ENCODE peak calls at places on chromosomes 11 and 22, in four cellular contexts. One of them, this sample, is unnamed.

GRCh38 chr11:66883021-66883968 is 26.4 kb downstream of the LRFN4 start:
- DNase-seq in CD8-positive, alpha-beta memory T cell: peak; percentile 29
- DNase-seq in GM23338: peak; percentile 92
- DNase-seq in cardiac muscle cell: peak; percentile 49
- DNase-seq in this sample: peak; percentile 43

GRCh38 chr11:18392434-18393321 is 1.7 kb upstream of the LDHA start:
- DNase-seq in CD8-positive, alpha-beta memory T cell: no peak
- DNase-seq in GM23338: peak; percentile 12
- DNase-seq in cardiac muscle cell: no peak
- DNase-seq in this sample: no peak

GRCh38 chr22:50177537-50178470 is 7.3 kb downstream of the PANX2 start:
- DNase-seq in CD8-positive, alpha-beta memory T cell: no peak
- DNase-seq in GM23338: peak; percentile 56
- DNase-seq in cardiac muscle cell: no peak
- DNase-seq in this sample: peak; percentile 78

GRCh38 chr11:64809781-64810241 is 540 bp downstream of the MEN1 start:
- DNase-seq in CD8-positive, alpha-beta memory T cell: no peak
- DNase-seq in GM23338: peak; percentile 81
- DNase-seq in cardiac muscle cell: peak; percentile 19
- DNase-seq in this sample: peak; percentile 83

GRCh38 chr11:102580185-102580951 is 44.8 kb downstream of the MMP20 start:
- DNase-seq in CD8-positive, alpha-beta memory T cell: no peak
- DNase-seq in GM23338: no peak
- DNase-seq in cardiac muscle cell: no peak
- DNase-seq in this sample: no peak

GRCh38 chr11:119324124-119324665 is 7.3 kb upstream of the MCAM start:
- DNase-seq in CD8-positive, alpha-beta memory T cell: no peak
- DNase-seq in GM23338: no peak
- DNase-seq in cardiac muscle cell: no peak
- DNase-seq in this sample: no peak

GRCh38 chr22:48719978-48720661 is 1107.6 kb downstream of the BRD1 start:
- DNase-seq in CD8-positive, alpha-beta memory T cell: no peak
- DNase-seq in GM23338: peak; percentile 1
- DNase-seq in cardiac muscle cell: no peak
- DNase-seq in this sample: peak; percentile 25

GRCh38 chr11:46049325-46049860 is 71.9 kb downstream of the PHF21A start:
- DNase-seq in CD8-positive, alpha-beta memory T cell: no peak
- DNase-seq in GM23338: no peak
- DNase-seq in cardiac muscle cell: no peak
- DNase-seq in this sample: no peak

GRCh38 chr22:23790819-23791736 is 4.3 kb downstream of the SMARCB1 start:
- DNase-seq in CD8-positive, alpha-beta memory T cell: no peak
- DNase-seq in GM23338: no peak
- DNase-seq in cardiac muscle cell: peak; percentile 78
- DNase-seq in this sample: peak; percentile 71

GRCh38 chr22:45648320-45649070 is 23.1 kb upstream of the ATXN10 start:
- DNase-seq in CD8-positive, alpha-beta memory T cell: no peak
- DNase-seq in GM23338: no peak
- DNase-seq in cardiac muscle cell: no peak
- DNase-seq in this sample: no peak

GRCh38 chr11:69132301-69132670 is 23.4 kb upstream of the SMIM38 start:
- DNase-seq in CD8-positive, alpha-beta memory T cell: no peak
- DNase-seq in GM23338: no peak
- DNase-seq in cardiac muscle cell: no peak
- DNase-seq in this sample: no peak

GRCh38 chr22:22244337-22245250 is at the start of gene VPREB1:
- DNase-seq in CD8-positive, alpha-beta memory T cell: no peak
- DNase-seq in GM23338: no peak
- DNase-seq in cardiac muscle cell: no peak
- DNase-seq in this sample: no peak

GRCh38 chr11:19597194-19597593 is 115.4 kb upstream of the NAV2 start:
- DNase-seq in CD8-positive, alpha-beta memory T cell: no peak
- DNase-seq in GM23338: no peak
- DNase-seq in cardiac muscle cell: peak; percentile 50
- DNase-seq in this sample: no peak

GRCh38 chr11:43923327-43924111 is 18.9 kb upstream of the C11orf96 start:
- DNase-seq in CD8-positive, alpha-beta memory T cell: no peak
- DNase-seq in GM23338: no peak
- DNase-seq in cardiac muscle cell: peak; percentile 57
- DNase-seq in this sample: peak; percentile 78

GRCh38 chr11:124676386-124676785 is 2.7 kb downstream of the SPA17 start:
- DNase-seq in CD8-positive, alpha-beta memory T cell: no peak
- DNase-seq in GM23338: no peak
- DNase-seq in cardiac muscle cell: peak; percentile 88
- DNase-seq in this sample: no peak

GRCh38 chr22:22753526-22754267 is 109.3 kb downstream of the GGTLC2 start:
- DNase-seq in CD8-positive, alpha-beta memory T cell: peak; percentile 76
- DNase-seq in GM23338: peak; percentile 86
- DNase-seq in cardiac muscle cell: peak; percentile 59
- DNase-seq in this sample: peak; percentile 87

GRCh38 chr11:71263391-71263790 is 11.0 kb upstream of the SHANK2 start:
- DNase-seq in CD8-positive, alpha-beta memory T cell: no peak
- DNase-seq in GM23338: no peak
- DNase-seq in cardiac muscle cell: no peak
- DNase-seq in this sample: no peak

GRCh38 chr22:26286091-26286780 is 117.0 kb downstream of the SEZ6L start:
- DNase-seq in CD8-positive, alpha-beta memory T cell: no peak
- DNase-seq in GM23338: no peak
- DNase-seq in cardiac muscle cell: no peak
- DNase-seq in this sample: no peak
- H3K4me1 ChIP-seq in CD8-positive, alpha-beta memory T cell: no peaks in the 10 kb centered on the region
- H3K4me1 ChIP-seq in GM23338: no peaks in the 10 kb centered on the region
- H3K4me1 ChIP-seq in cardiac muscle cell: no peaks in the 10 kb centered on the region
- H3K4me1 ChIP-seq in this sample: no peaks in the 10 kb centered on the region

GRCh38 chr11:103923473-103923931 is 112.9 kb upstream of the DDI1 start:
- DNase-seq in CD8-positive, alpha-beta memory T cell: no peak
- DNase-seq in GM23338: peak; percentile 7
- DNase-seq in cardiac muscle cell: no peak
- DNase-seq in this sample: no peak
- H3K27ac ChIP-seq in CD8-positive, alpha-beta memory T cell: no peak overlapping the region
- H3K27ac ChIP-seq in GM23338: no peak overlapping the region
- H3K27ac ChIP-seq in cardiac muscle cell: peak overlapping the region; percentile 89
- H3K27ac ChIP-seq in this sample: no peak overlapping the region

GRCh38 chr22:46740910-46741785 is 3.1 kb upstream of the CERK start:
- DNase-seq in CD8-positive, alpha-beta memory T cell: no peak
- DNase-seq in GM23338: no peak
- DNase-seq in cardiac muscle cell: no peak
- DNase-seq in this sample: no peak

GRCh38 chr22:46738642-46738960 is 549 bp upstream of the CERK start:
- DNase-seq in CD8-positive, alpha-beta memory T cell: no peak
- DNase-seq in GM23338: peak; percentile 65
- DNase-seq in cardiac muscle cell: no peak
- DNase-seq in this sample: no peak

GRCh38 chr22:46737105-46737975 is 712 bp downstream of the CERK start:
- DNase-seq in CD8-positive, alpha-beta memory T cell: peak; percentile 26
- DNase-seq in GM23338: peak; percentile 65
- DNase-seq in cardiac muscle cell: peak; percentile 36
- DNase-seq in this sample: no peak

GRCh38 chr22:46737976-46738641 is at the start of gene CERK:
- DNase-seq in CD8-positive, alpha-beta memory T cell: peak; percentile 75
- DNase-seq in GM23338: peak; percentile 61
- DNase-seq in cardiac muscle cell: peak; percentile 82
- DNase-seq in this sample: peak; percentile 94

DNA sequence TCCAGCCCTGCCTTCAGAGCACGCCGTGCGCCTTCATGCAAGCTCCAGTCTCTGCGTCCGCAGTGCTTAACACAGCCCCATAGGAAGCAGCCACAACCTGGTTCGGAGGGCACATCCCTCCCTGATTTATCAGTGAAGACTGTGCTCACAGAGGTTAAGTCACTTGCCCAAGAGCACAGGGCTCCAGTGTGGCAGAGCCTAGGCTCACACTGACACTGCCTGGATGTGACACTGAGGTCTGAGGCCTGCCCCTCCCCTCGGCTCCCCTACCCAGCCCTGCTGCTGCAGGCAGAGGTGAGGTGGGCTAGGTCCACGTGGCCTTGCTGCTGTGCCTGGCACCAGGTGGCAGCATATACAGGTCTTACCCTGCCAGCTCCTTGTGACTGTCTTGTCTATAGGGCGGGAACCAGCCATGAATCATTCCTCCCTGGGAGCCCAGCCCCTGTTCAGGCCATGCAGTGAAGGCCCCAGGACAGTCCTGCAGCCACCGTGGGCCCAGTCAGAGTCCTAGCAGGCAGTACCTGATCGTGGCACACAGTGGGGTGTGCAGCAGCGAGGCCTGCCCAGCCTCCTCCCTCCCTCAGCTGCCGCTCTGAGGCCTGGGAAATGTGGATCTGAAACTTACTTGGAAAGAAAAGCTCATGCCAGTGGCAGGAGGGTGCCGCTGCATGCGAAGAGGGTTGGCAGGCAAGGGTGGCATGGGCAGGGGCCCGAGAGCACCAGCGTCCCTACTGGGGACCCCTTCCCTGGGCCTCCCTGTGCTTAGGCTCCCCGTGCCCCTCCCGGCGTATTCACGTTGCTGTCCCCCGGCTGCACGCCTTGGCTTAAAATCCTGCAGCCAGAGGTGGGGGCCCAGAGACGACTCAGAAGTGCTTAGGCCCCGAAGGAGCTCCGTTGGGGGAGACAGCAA is 1.2 kb upstream of the CERK start:
- DNase-seq in CD8-positive, alpha-beta memory T cell: peak; percentile 77
- DNase-seq in GM23338: peak; percentile 52
- DNase-seq in cardiac muscle cell: peak; percentile 51
- DNase-seq in this sample: peak; percentile 78
- H3K4me3 ChIP-seq in CD8-positive, alpha-beta memory T cell: peak overlapping the region; percentile 63
- H3K4me3 ChIP-seq in GM23338: peak overlapping the region; percentile 84
- H3K4me3 ChIP-seq in cardiac muscle cell: peak overlapping the region; percentile 61
- H3K4me3 ChIP-seq in this sample: peak overlapping the region; percentile 49

DNA sequence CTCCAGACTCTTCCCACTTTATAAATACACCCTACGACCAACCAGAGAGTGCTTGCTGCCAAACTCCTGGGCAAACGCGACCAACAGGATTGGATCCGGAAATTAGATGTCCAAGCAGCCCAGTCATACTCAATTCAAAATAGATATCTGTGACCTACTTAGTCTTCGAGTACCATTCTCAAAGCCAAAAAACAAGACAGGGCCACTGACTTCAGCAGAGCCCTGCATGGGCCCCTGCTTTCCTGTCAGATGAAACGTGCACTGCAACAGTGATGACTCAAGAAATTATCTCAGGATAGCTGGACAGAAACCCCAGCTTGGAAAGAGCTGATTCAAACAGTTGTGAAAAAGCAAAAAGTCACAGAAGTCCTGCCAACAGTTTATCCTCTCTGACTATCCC is 17.6 kb downstream of the SMCO4 start:
- DNase-seq in CD8-positive, alpha-beta memory T cell: no peak
- DNase-seq in GM23338: no peak
- DNase-seq in cardiac muscle cell: peak; percentile 69
- DNase-seq in this sample: no peak
- H3K4me1 ChIP-seq in CD8-positive, alpha-beta memory T cell: no peaks in the 10 kb centered on the region
- H3K4me1 ChIP-seq in GM23338: peaks cover 36% of the 10 kb centered on the region
- H3K4me1 ChIP-seq in cardiac muscle cell: peaks cover 61% of the 10 kb centered on the region
- H3K4me1 ChIP-seq in this sample: peaks cover 13% of the 10 kb centered on the region

DNA sequence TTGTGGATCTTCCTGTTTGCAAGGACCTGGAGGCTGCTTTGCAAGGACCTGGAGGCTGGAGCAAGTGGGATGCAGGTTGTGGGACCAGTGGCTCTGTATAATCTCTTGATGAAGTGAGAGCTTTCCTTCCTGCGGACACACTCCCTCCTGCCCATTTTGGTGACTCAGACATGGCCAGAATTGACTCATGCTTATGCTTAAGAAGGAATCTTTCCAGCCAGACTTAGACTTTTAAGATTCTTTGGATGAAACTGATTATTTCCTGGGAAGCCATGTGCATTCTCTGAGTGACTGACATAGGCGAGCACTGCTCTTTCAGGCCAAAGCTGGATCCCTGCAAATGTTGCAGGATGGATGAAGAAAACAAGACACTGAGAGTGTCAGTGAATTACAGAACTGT is 195.6 kb downstream of the HIPK3 start:
- DNase-seq in CD8-positive, alpha-beta memory T cell: no peak
- DNase-seq in GM23338: no peak
- DNase-seq in cardiac muscle cell: peak; percentile 84
- DNase-seq in this sample: no peak
- H3K27ac ChIP-seq in CD8-positive, alpha-beta memory T cell: no peak overlapping the region
- H3K27ac ChIP-seq in GM23338: no peak overlapping the region
- H3K27ac ChIP-seq in cardiac muscle cell: no peak overlapping the region
- H3K27ac ChIP-seq in this sample: no peak overlapping the region

GRCh38 chr22:40703731-40704130 is 24.4 kb downstream of the MCHR1 start:
- DNase-seq in CD8-positive, alpha-beta memory T cell: no peak
- DNase-seq in GM23338: no peak
- DNase-seq in cardiac muscle cell: no peak
- DNase-seq in this sample: no peak
- H3K4me3 ChIP-seq in CD8-positive, alpha-beta memory T cell: no peak overlapping the region
- H3K4me3 ChIP-seq in GM23338: no peak overlapping the region
- H3K4me3 ChIP-seq in cardiac muscle cell: no peak overlapping the region
- H3K4me3 ChIP-seq in this sample: no peak overlapping the region

GRCh38 chr11:73322986-73323306 is 14.9 kb downstream of the ARHGEF17 start:
- DNase-seq in CD8-positive, alpha-beta memory T cell: no peak
- DNase-seq in GM23338: no peak
- DNase-seq in cardiac muscle cell: no peak
- DNase-seq in this sample: no peak

GRCh38 chr11:73323464-73323863 is 15.4 kb downstream of the ARHGEF17 start:
- DNase-seq in CD8-positive, alpha-beta memory T cell: no peak
- DNase-seq in GM23338: peak; percentile 92
- DNase-seq in cardiac muscle cell: peak; percentile 88
- DNase-seq in this sample: peak; percentile 96

GRCh38 chr11:73324665-73325035 is 16.6 kb downstream of the ARHGEF17 start:
- DNase-seq in CD8-positive, alpha-beta memory T cell: no peak
- DNase-seq in GM23338: no peak
- DNase-seq in cardiac muscle cell: no peak
- DNase-seq in this sample: no peak

GRCh38 chr11:73325036-73325981 is 17.2 kb downstream of the ARHGEF17 start:
- DNase-seq in CD8-positive, alpha-beta memory T cell: no peak
- DNase-seq in GM23338: no peak
- DNase-seq in cardiac muscle cell: peak; percentile 70
- DNase-seq in this sample: peak; percentile 93

DNA sequence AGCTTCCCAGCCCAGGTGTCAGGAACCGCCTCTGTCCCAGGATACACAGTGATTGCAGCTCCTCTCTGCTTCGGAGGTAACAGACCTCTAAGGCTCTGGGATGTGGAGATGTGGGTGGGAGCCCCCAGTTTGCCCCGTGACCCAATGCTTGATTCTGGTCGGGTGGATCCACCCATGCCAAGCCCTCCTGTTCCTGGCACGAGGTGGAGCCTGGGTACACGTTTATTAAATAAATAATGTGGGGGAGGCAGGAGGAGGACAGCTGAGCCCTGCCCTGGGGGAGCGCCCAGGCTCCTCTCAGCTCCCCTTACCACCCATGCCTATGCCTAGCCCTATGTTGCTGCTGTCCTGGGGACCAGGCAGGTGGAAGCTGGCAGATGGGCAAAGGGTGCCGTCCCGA is 16.0 kb downstream of the ARHGEF17 start:
- DNase-seq in CD8-positive, alpha-beta memory T cell: no peak
- DNase-seq in GM23338: no peak
- DNase-seq in cardiac muscle cell: no peak
- DNase-seq in this sample: no peak
- H3K4me1 ChIP-seq in CD8-positive, alpha-beta memory T cell: no peaks in the 10 kb centered on the region
- H3K4me1 ChIP-seq in GM23338: peaks cover 33% of the 10 kb centered on the region
- H3K4me1 ChIP-seq in cardiac muscle cell: peaks cover 57% of the 10 kb centered on the region
- H3K4me1 ChIP-seq in this sample: peaks cover 40% of the 10 kb centered on the region

DNA sequence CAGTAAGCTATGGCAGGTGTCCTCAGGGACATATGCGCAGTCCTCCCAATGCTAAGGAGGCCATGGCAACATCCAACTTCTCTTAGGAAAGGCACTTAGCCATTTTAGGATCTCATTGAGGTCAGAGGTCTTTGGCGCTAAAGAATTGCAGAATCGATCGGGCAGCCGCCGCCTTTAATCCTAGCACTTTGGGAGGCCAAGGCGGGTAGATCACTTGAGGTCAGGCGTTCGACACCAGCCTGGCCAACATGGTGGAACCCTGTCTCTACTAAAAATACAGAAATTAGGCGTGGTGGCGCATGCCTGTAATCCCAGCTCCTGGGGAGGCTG is 1.2 kb upstream of the CHID1 start:
- DNase-seq in CD8-positive, alpha-beta memory T cell: no peak
- DNase-seq in GM23338: no peak
- DNase-seq in cardiac muscle cell: no peak
- DNase-seq in this sample: no peak
- H3K27ac ChIP-seq in CD8-positive, alpha-beta memory T cell: peak overlapping the region; percentile 55
- H3K27ac ChIP-seq in GM23338: peak overlapping the region; percentile 80
- H3K27ac ChIP-seq in cardiac muscle cell: peak overlapping the region; percentile 93
- H3K27ac ChIP-seq in this sample: no peak overlapping the region

This sample was measured in kidney.